ENCODE peak calls at places on chromosomes 16 and 17, in ten cellular contexts. E, N, C, G, O, Y, T, M, S and V are unnamed samples.

GRCh38 chr17:7045492-7046126 is 1.7 kb upstream of the SLC16A11 start:
- DNase-seq in G (peak; percentile 73), N (no peak), Y (no peak), C (peak; percentile 30), T (peak; percentile 55), S (no peak), E (peak; percentile 52), O (peak; percentile 25), M (peak; percentile 23), V (no peak)

GRCh38 chr17:76395980-76396379 is 11.6 kb downstream of the SPHK1 start:
- DNase-seq in M (no peak), T (no peak), G (no peak), Y (no peak), O (no peak), E (no peak), S (no peak), C (no peak), N (no peak), V (no peak)

GRCh38 chr17:15038656-15039055 is 226.5 kb downstream of the PMP22 start:
- DNase-seq in M (peak; percentile 15), O (no peak), E (no peak), N (no peak), T (no peak), G (peak; percentile 64), S (no peak), C (no peak), Y (no peak), V (no peak)

GRCh38 chr16:53007095-53007494 is 45.6 kb downstream of the CHD9NB start:
- DNase-seq in E (no peak), N (no peak), Y (no peak), T (no peak), M (no peak), S (no peak), O (no peak), G (no peak), C (no peak), V (no peak)

GRCh38 chr17:82278308-82278707 is 4.8 kb upstream of the CSNK1D start:
- DNase-seq in O (no peak), E (no peak), G (no peak), S (no peak), Y (no peak), N (no peak), C (no peak), T (no peak), M (no peak), V (no peak)

GRCh38 chr17:45391918-45392317 is 40.8 kb downstream of the ARHGAP27 start:
- DNase-seq in O (no peak), G (no peak), T (no peak), N (no peak), S (no peak), Y (no peak), C (no peak), M (no peak), E (no peak), V (no peak)

GRCh38 chr16:3769942-3770341 is 52.6 kb upstream of the TRAP1 start:
- DNase-seq in Y (no peak), G (no peak), O (no peak), M (no peak), C (no peak), E (no peak), S (no peak), T (no peak), N (no peak), V (no peak)

GRCh38 chr17:28737770-28738679 is 5.8 kb upstream of the TRAF4 start:
- DNase-seq in M (no peak), Y (no peak), E (no peak), O (no peak), C (no peak), G (no peak), T (no peak), N (no peak), S (no peak), V (peak; percentile 89)

GRCh38 chr17:14616508-14616907 is 315.6 kb downstream of the HS3ST3B1 start:
- DNase-seq in M (no peak), S (no peak), Y (no peak), T (no peak), E (no peak), C (no peak), O (no peak), G (peak; percentile 77), N (no peak), V (no peak)

GRCh38 chr17:17466511-17466910 is 10.3 kb upstream of the MED9 start:
- DNase-seq in G (no peak), T (no peak), Y (no peak), N (no peak), S (no peak), C (no peak), O (no peak), M (no peak), E (no peak), V (no peak)